ENCODE peak calls at places on chromosomes 2 and 18, in five cellular contexts. H, V, M, U and F are unnamed samples.

GRCh38 chr18:10851824-10852225 is 297.5 kb downstream of the PIEZO2 start:
- DNase-seq in U (peak; percentile 16), V (no peak), H (no peak), M (peak; percentile 2), F (no peak)

GRCh38 chr18:14945984-14946383 is 198.0 kb downstream of the ANKRD30B start:
- DNase-seq in M (no peak), V (no peak), U (no peak), H (no peak), F (no peak)

GRCh38 chr2:230713331-230714121 is 884 bp downstream of the CAB39 start:
- DNase-seq in H (peak; percentile 70), V (peak; percentile 82), U (no peak), M (no peak), F (peak; percentile 57)

GRCh38 chr2:218878486-218878885 is 2.2 kb upstream of the WNT10A start:
- DNase-seq in V (peak; percentile 19), H (no peak), U (no peak), M (no peak), F (no peak)

GRCh38 chr2:10497797-10498251 is 49.7 kb upstream of the ODC1 start:
- DNase-seq in M (no peak), H (peak; percentile 88), V (no peak), U (peak; percentile 84), F (peak; percentile 86)

GRCh38 chr18:2589345-2590060 is 18.1 kb downstream of the NDC80 start:
- DNase-seq in M (no peak), H (no peak), V (no peak), U (no peak), F (no peak)

GRCh38 chr2:17518212-17519154 is at the start of gene RAD51AP2:
- DNase-seq in H (peak; percentile 98), M (no peak), U (peak; percentile 44), V (peak; percentile 94), F (peak; percentile 93)

GRCh38 chr2:1153959-1154358 is 203.3 kb downstream of the SNTG2 start:
- DNase-seq in V (no peak), H (no peak), M (no peak), U (no peak), F (no peak)

GRCh38 chr2:8680931-8681760 is 710 bp upstream of the ID2 start:
- DNase-seq in M (peak; percentile 6), H (no peak), U (no peak), V (peak; percentile 88), F (peak; percentile 95)

GRCh38 chr2:72745679-72746368 is 80.0 kb downstream of the EXOC6B start:
- DNase-seq in U (peak; percentile 40), V (no peak), M (peak; percentile 6), H (no peak), F (no peak)

GRCh38 chr2:98900721-98901120 is 35.3 kb downstream of the CRACDL start:
- DNase-seq in H (no peak), U (no peak), V (no peak), M (no peak), F (no peak)

GRCh38 chr2:169462896-169463695 is 16.2 kb upstream of the BBS5 start:
- DNase-seq in U (no peak), H (no peak), M (no peak), V (no peak), F (no peak)

GRCh38 chr2:179991344-179991743 is 15.8 kb downstream of the CWC22 start:
- DNase-seq in U (no peak), V (no peak), H (peak; percentile 61), M (no peak), F (no peak)

GRCh38 chr18:58567453-58568196 is 61.3 kb downstream of the ALPK2 start:
- DNase-seq in H (no peak), V (no peak), U (peak; percentile 25), M (no peak), F (no peak)

GRCh38 chr2:54122939-54123338 is 7.5 kb downstream of the ACYP2 start:
- DNase-seq in M (no peak), U (peak; percentile 24), H (peak; percentile 81), V (no peak), F (no peak)

GRCh38 chr2:26770986-26771586 is 7.0 kb downstream of the SLC35F6 start:
- DNase-seq in M (no peak), H (no peak), U (peak; percentile 37), V (peak; percentile 84), F (no peak)

GRCh38 chr2:106197878-106198277 is 3.8 kb upstream of the UXS1 start:
- DNase-seq in M (no peak), V (no peak), H (peak; percentile 78), U (no peak), F (no peak)

GRCh38 chr2:18153741-18154140 is 275.3 kb downstream of the KCNS3 start:
- DNase-seq in U (no peak), V (no peak), H (no peak), M (no peak), F (no peak)

GRCh38 chr2:37262510-37262909 is 31.1 kb downstream of the NDUFAF7 start:
- DNase-seq in H (no peak), V (no peak), M (no peak), U (no peak), F (no peak)

GRCh38 chr2:230991598-230991997 is 4.3 kb upstream of the SPATA3 start:
- DNase-seq in M (no peak), V (no peak), U (no peak), H (no peak), F (no peak)

GRCh38 chr2:14565666-14566065 is 66.9 kb upstream of the LRATD1 start:
- DNase-seq in V (no peak), H (no peak), U (no peak), M (no peak), F (no peak)

GRCh38 chr18:9647496-9648323 is 33.4 kb upstream of the PPP4R1 start:
- DNase-seq in M (no peak), U (no peak), H (no peak), V (no peak), F (no peak)